ENCODE peak calls at places on chromosomes 11 and 22, in six cellular contexts. P, C, E, J, Q and O are unnamed samples.

GRCh38 chr11:69361466-69361865 is 67.5 kb downstream of the MYEOV start:
- DNase-seq in P (no peak), C (no peak), E (peak; percentile 12), J (no peak), Q (no peak), O (no peak)

GRCh38 chr22:37225481-37225880 is 13.2 kb upstream of the SSTR3 start:
- DNase-seq in P (no peak), C (no peak), E (no peak), J (no peak), Q (no peak), O (no peak)

GRCh38 chr11:129881570-129882170 is 13.7 kb downstream of the NFRKB start:
- DNase-seq in P (no peak), C (no peak), E (peak; percentile 53), J (peak; percentile 56), Q (no peak), O (no peak)

GRCh38 chr11:72836111-72836510 is 21.9 kb downstream of the ATG16L2 start:
- DNase-seq in P (no peak), C (no peak), E (no peak), J (no peak), Q (no peak), O (no peak)

GRCh38 chr11:46901156-46901555 is 17.2 kb downstream of the LRP4 start:
- DNase-seq in P (no peak), C (no peak), E (no peak), J (no peak), Q (no peak), O (no peak)

GRCh38 chr11:90235536-90235935 is 12.7 kb upstream of the CHORDC1 start:
- DNase-seq in P (no peak), C (no peak), E (no peak), J (no peak), Q (no peak), O (no peak)

GRCh38 chr11:117824571-117825537 is at the start of gene FXYD2:
- DNase-seq in P (no peak), C (no peak), E (peak; percentile 36), J (no peak), Q (no peak), O (no peak)

GRCh38 chr11:15988693-15989231 is 367.6 kb downstream of the SOX6 start:
- DNase-seq in P (no peak), C (no peak), E (peak; percentile 72), J (no peak), Q (no peak), O (no peak)

GRCh38 chr11:9459573-9460321 is 1.1 kb upstream of the ZNF143 start:
- DNase-seq in P (peak; percentile 7), C (peak; percentile 6), E (no peak), J (peak; percentile 76), Q (peak; percentile 17), O (no peak)

GRCh38 chr22:38267086-38267485 is 5.7 kb downstream of the TMEM184B start:
- DNase-seq in P (no peak), C (peak; percentile 61), E (peak; percentile 20), J (peak; percentile 73), Q (no peak), O (no peak)

GRCh38 chr11:10309163-10310093 is 4.6 kb downstream of the ADM start:
- DNase-seq in P (no peak), C (no peak), E (peak; percentile 44), J (peak; percentile 79), Q (no peak), O (no peak)

GRCh38 chr11:11931461-11932055 is 76.9 kb downstream of the DKK3 start:
- DNase-seq in P (peak; percentile 18), C (no peak), E (no peak), J (peak; percentile 87), Q (peak; percentile 14), O (no peak)

GRCh38 chr11:105538531-105538930 is 71.3 kb upstream of the GRIA4 start:
- DNase-seq in P (no peak), C (no peak), E (no peak), J (no peak), Q (no peak), O (no peak)

GRCh38 chr11:616320-617220 is 820 bp upstream of the IRF7 start:
- DNase-seq in P (no peak), C (no peak), E (no peak), J (no peak), Q (no peak), O (no peak)

GRCh38 chr11:67543585-67543984 is 20.3 kb upstream of the CABP2 start:
- DNase-seq in P (no peak), C (no peak), E (no peak), J (no peak), Q (no peak), O (no peak)

GRCh38 chr11:10942621-10943020 is 84.8 kb upstream of the ZBED5 start:
- DNase-seq in P (no peak), C (no peak), E (no peak), J (peak; percentile 50), Q (no peak), O (no peak)

GRCh38 chr22:27641049-27641790 is 160.3 kb downstream of the MN1 start:
- DNase-seq in P (no peak), C (no peak), E (no peak), J (no peak), Q (no peak), O (peak; percentile 95)

GRCh38 chr22:19513823-19514222 is 10.4 kb downstream of the CLDN5 start:
- DNase-seq in P (no peak), C (no peak), E (no peak), J (no peak), Q (no peak), O (no peak)

GRCh38 chr22:46089426-46090041 is 60.8 kb upstream of the PPARA start:
- DNase-seq in P (no peak), C (no peak), E (no peak), J (no peak), Q (no peak), O (no peak)

GRCh38 chr22:45319319-45319675 is 9.6 kb downstream of the FAM118A start:
- DNase-seq in P (peak; percentile 39), C (no peak), E (no peak), J (peak; percentile 51), Q (no peak), O (no peak)

GRCh38 chr11:95788921-95789505 is 569 bp downstream of the FAM76B start:
- DNase-seq in P (no peak), C (peak; percentile 5), E (peak; percentile 57), J (peak; percentile 79), Q (peak; percentile 54), O (no peak)

GRCh38 chr11:114152162-114152561 is 92.7 kb downstream of the ZBTB16 start:
- DNase-seq in P (no peak), C (no peak), E (no peak), J (no peak), Q (no peak), O (no peak)

GRCh38 chr11:86069408-86070086 is 663 bp upstream of the PICALM start:
- DNase-seq in P (peak; percentile 87), C (no peak), E (peak; percentile 56), J (peak; percentile 96), Q (no peak), O (peak; percentile 81)

GRCh38 chr22:21694394-21694793 is 28.6 kb downstream of the PPIL2 start:
- DNase-seq in P (no peak), C (no peak), E (no peak), J (no peak), Q (no peak), O (no peak)

GRCh38 chr22:45689195-45689594 is 17.6 kb downstream of the ATXN10 start:
- DNase-seq in P (no peak), C (no peak), E (no peak), J (no peak), Q (no peak), O (no peak)

GRCh38 chr11:31870609-31871309 is 59.6 kb upstream of the PAX6 start:
- DNase-seq in P (peak; percentile 2), C (no peak), E (peak; percentile 92), J (peak; percentile 50), Q (peak; percentile 85), O (no peak)

DNA sequence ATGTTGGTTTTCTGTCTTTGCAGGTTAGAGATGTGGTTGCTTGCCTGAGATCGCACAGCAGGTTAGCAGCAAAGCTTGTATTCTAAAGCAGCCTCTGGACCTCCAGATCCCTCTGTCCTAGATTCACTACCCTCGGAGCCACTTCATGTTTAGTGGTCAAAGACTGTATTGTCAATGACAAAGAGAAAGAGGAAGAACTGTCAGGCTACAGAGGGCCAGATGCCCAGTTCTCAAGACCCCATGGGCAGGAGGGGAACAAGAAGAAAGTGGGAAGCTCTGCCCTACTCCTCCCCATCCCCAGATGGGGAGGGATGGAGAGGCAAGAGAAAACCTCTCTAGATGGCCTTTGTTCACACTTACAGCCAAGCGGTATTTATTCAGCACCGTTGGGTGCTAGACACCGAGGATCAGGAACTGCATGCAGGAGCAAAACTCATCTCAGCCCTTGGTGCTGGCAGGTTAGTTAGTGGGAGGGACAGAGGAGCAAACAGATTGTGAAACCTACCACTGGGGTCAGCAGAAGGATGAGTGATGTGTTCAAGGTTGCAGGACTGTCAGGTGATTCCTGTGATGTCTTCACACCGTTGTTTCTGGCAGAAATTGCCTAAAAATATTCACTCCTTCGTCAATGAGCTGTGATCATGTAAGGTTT is 38.3 kb upstream of the PTPRJ start:
- DNase-seq in P (no peak), C (no peak), E (no peak), J (no peak), Q (no peak), O (no peak)
- H3K27ac ChIP-seq in P (no peak overlapping the region), C (no peak overlapping the region), E (no peak overlapping the region), J (no peak overlapping the region), Q (no peak overlapping the region), O (no peak overlapping the region)

DNA sequence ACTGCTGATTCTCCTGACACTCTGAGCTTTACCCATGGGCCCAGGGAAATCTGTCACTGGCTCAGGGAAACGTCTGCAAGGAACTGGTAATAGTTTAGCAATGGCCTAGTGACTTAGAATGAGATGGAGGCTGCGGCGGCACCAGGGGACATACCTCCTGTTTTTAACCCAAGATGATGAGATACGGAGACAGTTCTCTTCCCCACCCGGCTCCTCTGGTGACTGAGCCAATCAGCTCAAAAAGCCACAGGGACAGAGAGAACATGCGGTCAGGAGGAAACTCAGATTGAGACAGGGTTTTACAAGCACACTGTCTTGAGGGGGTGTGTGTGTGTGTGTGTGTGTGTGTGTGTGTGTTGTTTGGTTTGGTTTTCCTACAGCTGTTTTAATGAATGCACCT is 246.0 kb downstream of the NTM start:
- DNase-seq in P (no peak), C (no peak), E (no peak), J (no peak), Q (no peak), O (no peak)
- H3K27ac ChIP-seq in P (no peak overlapping the region), C (no peak overlapping the region), E (no peak overlapping the region), J (no peak overlapping the region), Q (no peak overlapping the region), O (no peak overlapping the region)

DNA sequence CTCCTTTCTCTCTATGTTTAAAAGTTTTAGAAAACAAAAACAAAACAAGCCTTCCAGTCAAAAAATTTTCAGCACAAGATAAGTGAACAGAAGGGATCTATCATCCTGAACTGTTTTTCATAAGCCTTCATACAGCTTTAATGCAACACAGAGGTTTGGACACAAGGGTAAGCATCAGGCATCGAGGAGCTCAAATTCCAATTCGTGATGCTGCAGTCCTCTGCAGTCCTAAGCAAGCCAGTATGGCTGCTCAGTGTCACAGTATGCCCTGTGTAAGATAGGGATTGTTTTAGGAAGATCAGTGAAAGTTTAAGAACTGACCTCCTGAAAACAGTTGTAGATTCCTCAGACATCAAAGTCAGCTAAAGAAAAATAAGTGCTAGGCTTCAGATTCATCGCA is 740.9 kb downstream of the NTM start:
- DNase-seq in P (no peak), C (no peak), E (no peak), J (peak; percentile 53), Q (no peak), O (no peak)
- H3K27ac ChIP-seq in P (peak overlapping the region; percentile 34), C (no peak overlapping the region), E (no peak overlapping the region), J (peak overlapping the region; percentile 87), Q (no peak overlapping the region), O (peak overlapping the region; percentile 46)

DNA sequence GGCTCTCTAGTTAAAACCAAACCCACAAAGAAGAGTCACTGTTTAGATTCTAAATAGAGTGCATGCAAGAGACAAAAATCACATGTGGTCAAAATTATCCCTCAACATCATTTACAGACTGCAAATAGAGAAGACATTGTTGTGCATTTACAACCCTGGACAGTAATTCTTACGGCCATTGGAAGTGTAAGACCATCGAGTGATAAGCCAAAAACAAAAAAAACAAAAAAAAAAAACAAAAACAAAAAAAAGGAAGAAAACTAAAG is 93.4 kb downstream of the RASSF10 start:
- DNase-seq in P (no peak), C (no peak), E (no peak), J (no peak), Q (no peak), O (no peak)
- H3K27ac ChIP-seq in P (no peak overlapping the region), C (no peak overlapping the region), E (no peak overlapping the region), J (no peak overlapping the region), Q (no peak overlapping the region), O (no peak overlapping the region)